ENCODE peak calls at places on chromosomes 1 and 21, in seven cellular contexts. E is heart left ventricle, O is heart right ventricle, C is IMR-90, R is tibial nerve, N is neural progenitor cell, Q is suprapubic skin. S is an unnamed sample.
A peak's percentile ranks its signal among the peaks of the same experiment; 100 is the strongest.

GRCh38 chr1:5934058-5934884 is 58.0 kb downstream of the NPHP4 start:
- DNase-seq in R (no peak), Q (no peak), E (no peak), O (no peak), C (no peak), N (no peak), S (no peak)

GRCh38 chr1:221435510-221435909 is 306.4 kb downstream of the DUSP10 start:
- DNase-seq in Q (no peak), E (no peak), O (no peak), R (no peak), N (peak; percentile 46), C (peak; percentile 83), S (no peak)

GRCh38 chr1:1760715-1761114 is 17.6 kb downstream of the NADK start:
- DNase-seq in N (no peak), C (no peak), R (no peak), Q (no peak), E (no peak), O (no peak), S (no peak)

GRCh38 chr1:53195913-53196484 is 625 bp upstream of the CPT2 start:
- DNase-seq in C (no peak), Q (no peak), R (no peak), N (no peak), E (no peak), O (no peak), S (no peak)

GRCh38 chr1:229716064-229716463 is 90.0 kb downstream of the URB2 start:
- DNase-seq in R (no peak), N (peak; percentile 51), E (peak; percentile 21), C (no peak), Q (no peak), O (no peak), S (no peak)

GRCh38 chr1:33030575-33030974 is 6.1 kb downstream of the AK2 start:
- DNase-seq in N (no peak), E (no peak), R (no peak), Q (no peak), C (peak; percentile 50), O (no peak), S (no peak)

GRCh38 chr1:98102369-98103030 is 181.7 kb upstream of the DPYD start:
- DNase-seq in O (no peak), R (no peak), E (no peak), C (peak; percentile 43), Q (no peak), N (no peak), S (no peak)

GRCh38 chr1:43669878-43670277 is 19.9 kb downstream of the KDM4A start:
- DNase-seq in Q (no peak), R (no peak), E (no peak), C (no peak), N (no peak), O (no peak), S (no peak)

GRCh38 chr1:32870615-32871363 is at the start of gene FNDC5:
- DNase-seq in C (peak; percentile 11), Q (no peak), R (no peak), O (no peak), E (no peak), N (peak; percentile 86), S (no peak)

GRCh38 chr21:14757533-14758327 is 211.6 kb upstream of the SAMSN1 start:
- DNase-seq in E (no peak), C (no peak), O (no peak), N (no peak), R (no peak), Q (no peak), S (no peak)

GRCh38 chr21:15754640-15755039 is 24.9 kb downstream of the USP25 start:
- DNase-seq in R (no peak), Q (no peak), E (no peak), O (no peak), N (no peak), C (peak; percentile 66), S (no peak)

GRCh38 chr1:170886460-170886859 is 48.9 kb upstream of the MROH9 start:
- DNase-seq in N (no peak), E (no peak), C (no peak), Q (no peak), R (no peak), O (no peak), S (no peak)

GRCh38 chr1:77036560-77036959 is 169.3 kb downstream of the ST6GALNAC5 start:
- DNase-seq in E (no peak), Q (no peak), R (no peak), N (peak; percentile 55), O (no peak), C (peak; percentile 56), S (no peak)

GRCh38 chr21:38916214-38916964 is 110.7 kb downstream of the ETS2 start:
- DNase-seq in C (no peak), R (no peak), E (no peak), N (no peak), Q (no peak), O (no peak), S (peak; percentile 18)

GRCh38 chr1:226993676-226994356 is 53.7 kb downstream of the COQ8A start:
- DNase-seq in Q (no peak), C (no peak), R (no peak), O (no peak), N (peak; percentile 73), E (no peak), S (no peak)

GRCh38 chr21:34180826-34181359 is 107.5 kb downstream of the MRPS6 start:
- DNase-seq in E (no peak), C (no peak), R (no peak), O (no peak), Q (no peak), N (peak; percentile 56), S (no peak)

GRCh38 chr1:61092643-61093042 is 10.3 kb downstream of the NFIA start:
- DNase-seq in O (no peak), E (no peak), R (no peak), N (no peak), C (no peak), Q (no peak), S (no peak)

GRCh38 chr1:150061632-150062101 is 5.9 kb upstream of the VPS45 start:
- DNase-seq in C (peak; percentile 97), O (no peak), E (no peak), Q (no peak), N (no peak), R (no peak), S (no peak)

GRCh38 chr1:114510235-114511047 is 562 bp downstream of the TRIM33 start:
- DNase-seq in Q (peak; percentile 78), C (peak; percentile 30), N (no peak), O (peak; percentile 36), E (peak; percentile 68), R (peak; percentile 15), S (no peak)
- H3K9me3 ChIP-seq in Q (no peaks in the 10 kb centered on the region), C (no peaks in the 10 kb centered on the region), N (no peaks in the 10 kb centered on the region), O (no peaks in the 10 kb centered on the region), E (no peaks in the 10 kb centered on the region), R (no peaks in the 10 kb centered on the region), S (no peaks in the 10 kb centered on the region)

GRCh38 chr1:18922848-18923475 is 20.6 kb upstream of the ALDH4A1 start:
- DNase-seq in R (no peak), N (no peak), E (no peak), Q (no peak), O (no peak), C (no peak), S (no peak)

GRCh38 chr1:18922319-18922726 is 20.0 kb upstream of the ALDH4A1 start:
- DNase-seq in Q (peak; percentile 89), O (peak; percentile 92), R (peak; percentile 83), E (peak; percentile 83), C (peak; percentile 85), N (peak; percentile 58), S (peak; percentile 95)

GRCh38 chr1:18920931-18921330 is 18.6 kb upstream of the ALDH4A1 start:
- DNase-seq in N (no peak), C (no peak), R (no peak), E (no peak), O (no peak), Q (no peak), S (no peak)

GRCh38 chr1:18919949-18920348 is 17.6 kb upstream of the ALDH4A1 start:
- DNase-seq in E (no peak), Q (no peak), R (no peak), O (no peak), N (no peak), C (no peak), S (no peak)

DNA sequence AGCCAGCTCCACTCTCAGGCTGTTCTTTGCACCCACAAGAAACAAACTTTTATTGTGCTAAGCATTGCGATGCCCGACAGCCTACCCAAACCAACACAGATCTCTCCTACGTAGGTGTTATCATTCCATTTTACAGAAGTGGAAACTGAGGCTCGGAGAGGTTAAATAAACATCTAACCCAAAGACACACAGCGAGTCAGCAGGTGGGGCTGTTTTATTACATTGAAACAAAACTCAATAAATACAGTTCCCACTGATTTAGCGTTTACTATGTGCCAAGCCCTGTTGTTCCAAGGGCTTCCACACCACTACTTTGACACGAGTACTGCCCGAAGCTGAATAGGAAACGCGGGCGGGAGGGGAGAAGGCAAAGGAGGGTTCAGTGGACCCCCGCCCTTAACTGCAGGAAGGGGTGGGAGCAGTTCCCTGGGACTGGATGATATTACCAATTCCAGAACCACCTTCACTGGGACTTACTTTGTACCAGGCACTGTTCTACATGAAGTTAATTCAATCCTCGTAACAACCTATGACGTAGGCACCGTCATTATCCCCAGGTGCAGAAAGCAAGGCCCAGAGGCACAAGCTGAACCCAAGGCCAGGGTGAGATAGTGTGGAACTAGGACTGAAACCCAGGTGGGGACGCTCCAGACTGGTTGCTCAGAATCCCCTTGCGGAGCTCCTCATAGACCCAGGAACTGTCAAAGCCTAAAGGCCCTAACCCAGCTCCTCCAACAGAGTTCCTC is 19.3 kb upstream of the ALDH4A1 start:
- DNase-seq in C (no peak), E (no peak), O (peak; percentile 46), Q (no peak), R (no peak), N (no peak), S (no peak)
- H3K27ac ChIP-seq in C (peak overlapping the region; percentile 10), E (peak overlapping the region; percentile 57), O (peak overlapping the region; percentile 84), Q (peak overlapping the region; percentile 70), R (peak overlapping the region; percentile 91), N (no peak overlapping the region), S (peak overlapping the region; percentile 88)

GRCh38 chr1:156054500-156055342 is at the start of gene LAMTOR2:
- DNase-seq in N (peak; percentile 100), R (peak; percentile 99), C (peak; percentile 94), Q (peak; percentile 98), O (peak; percentile 98), E (peak; percentile 98), S (peak; percentile 98)
- TF ChIP-seq CTCF in N (no peak), R (no peak), C (no peak), Q (no peak), O (no peak), E (no peak), S (no peak)

GRCh38 chr1:89440911-89441310 is 77.1 kb downstream of the GBP6 start:
- DNase-seq in R (no peak), O (no peak), N (no peak), C (no peak), Q (no peak), E (no peak), S (no peak)
- H3K9me3 ChIP-seq in R (no peaks in the 10 kb centered on the region), O (peaks cover 9% of the 10 kb centered on the region), N (no peaks in the 10 kb centered on the region), C (no peaks in the 10 kb centered on the region), Q (peaks cover 11% of the 10 kb centered on the region), E (no peaks in the 10 kb centered on the region), S (no peaks in the 10 kb centered on the region)

DNA sequence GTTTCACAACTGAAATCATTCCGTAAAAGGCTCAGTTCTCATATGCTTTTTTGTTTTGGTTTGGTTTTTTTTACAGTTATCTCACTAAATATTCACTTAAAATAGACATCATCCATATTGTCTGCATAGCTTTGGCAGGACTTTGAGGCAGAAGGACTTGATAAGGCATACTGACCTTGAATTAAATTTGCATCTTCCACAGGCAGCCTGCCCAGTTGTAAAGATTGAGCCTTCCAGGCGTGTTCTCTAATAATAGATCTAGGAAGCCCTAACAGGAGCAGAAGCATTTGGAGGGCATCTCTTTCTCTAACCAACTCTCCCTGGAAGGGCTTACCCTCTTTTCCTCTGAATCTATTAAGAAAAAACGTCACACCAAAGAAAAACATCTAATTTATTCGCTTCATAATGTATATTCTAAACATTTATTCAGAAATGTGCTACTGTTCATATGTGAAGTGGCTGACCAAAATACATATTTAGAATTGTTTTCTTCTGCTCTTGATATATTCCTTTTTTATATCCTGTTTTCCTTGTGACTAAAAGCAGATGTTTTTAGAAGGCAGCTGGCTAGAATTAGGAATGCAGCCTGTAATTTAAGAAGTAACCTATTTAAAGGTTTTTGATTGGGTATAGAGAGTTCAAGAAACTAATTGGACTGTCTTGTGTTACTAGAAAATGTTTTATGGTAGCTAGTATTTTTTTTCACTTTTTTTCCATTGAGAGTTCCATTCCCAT is 20.2 kb downstream of the DESI2 start:
- DNase-seq in R (no peak), Q (no peak), C (peak; percentile 47), O (peak; percentile 74), N (no peak), E (no peak), S (no peak)
- H3K27ac ChIP-seq in R (peak overlapping the region; percentile 36), Q (no peak overlapping the region), C (no peak overlapping the region), O (peak overlapping the region; percentile 61), N (no peak overlapping the region), E (peak overlapping the region; percentile 75), S (peak overlapping the region; percentile 85)